ENCODE peak calls at places on chromosome 21, in eight cellular contexts. B, M, I, V, L, P, H and G are unnamed samples.

GRCh38 chr21:30463713-30464112 is 16.5 kb downstream of the KRTAP19-1 start:
- DNase-seq in V (no peak), B (no peak), L (no peak), M (no peak), I (no peak), P (no peak), H (no peak), G (no peak)

GRCh38 chr21:26939532-26940181 is 27.2 kb downstream of the ADAMTS5 start:
- DNase-seq in H (no peak), B (no peak), V (no peak), L (no peak), I (no peak), P (no peak), M (no peak), G (no peak)

GRCh38 chr21:17388226-17388625 is 124.6 kb upstream of the CXADR start:
- DNase-seq in P (no peak), M (no peak), H (no peak), L (no peak), V (no peak), I (no peak), B (no peak), G (no peak)

GRCh38 chr21:42164818-42165217 is 54.1 kb upstream of the ABCG1 start:
- DNase-seq in H (no peak), M (no peak), B (no peak), L (no peak), P (no peak), I (no peak), V (no peak), G (no peak)

GRCh38 chr21:20443558-20444155 is 554.6 kb upstream of the NCAM2 start:
- DNase-seq in I (no peak), B (no peak), H (no peak), L (no peak), P (peak), M (no peak), V (no peak), G (no peak)

GRCh38 chr21:42161957-42162681 is 56.8 kb upstream of the ABCG1 start:
- DNase-seq in V (no peak), M (peak), L (peak), B (no peak), H (no peak), I (no peak), P (no peak), G (no peak)

GRCh38 chr21:31872452-31873274 is at the start of gene HUNK:
- DNase-seq in H (peak), I (peak), M (peak), B (peak), P (peak), V (peak), L (no peak), G (no peak)

GRCh38 chr21:31273278-31273677 is 70.8 kb downstream of the TIAM1 start:
- DNase-seq in B (no peak), H (no peak), I (no peak), L (no peak), M (no peak), P (no peak), V (no peak), G (no peak)

GRCh38 chr21:31173881-31174555 is 135.7 kb upstream of the KRTAP19-8 start:
- DNase-seq in P (no peak), H (peak), M (peak), B (no peak), L (no peak), I (no peak), V (no peak), G (peak)

GRCh38 chr21:45108808-45109800 is 34.7 kb downstream of the ADARB1 start:
- DNase-seq in V (no peak), B (no peak), M (no peak), H (no peak), L (no peak), P (no peak), I (no peak), G (no peak)

GRCh38 chr21:25986928-25987327 is 183.6 kb downstream of the APP start:
- DNase-seq in H (no peak), B (no peak), P (no peak), I (no peak), L (no peak), M (no peak), V (no peak), G (no peak)

GRCh38 chr21:8993284-8993942 is 1528.0 kb upstream of the TPTE start:
- DNase-seq in M (no peak), I (no peak), P (no peak), L (no peak), H (no peak), B (no peak), V (no peak), G (no peak)

GRCh38 chr21:42661688-42662429 is 8.4 kb downstream of the PDE9A start:
- DNase-seq in B (no peak), M (no peak), H (no peak), V (no peak), I (no peak), L (no peak), P (no peak), G (no peak)